ENCODE peak calls at places on chromosomes 2 and 18, in seven cellular contexts. T is mammary epithelial cell, A is ascending aorta, O is psoas muscle, D is body of pancreas, P is kidney, N is right lobe of liver. L is an unnamed sample. For H3K4me1, the result is how much of the 10 kb centered on the place peaks cover.

GRCh38 chr2:128732976-128733431 is 414.3 kb upstream of the HS6ST1 start:
- DNase-seq in T (peak), A (no peak), O (no peak), D (no peak), P (no peak), N (no peak), L (no peak)

GRCh38 chr18:13435596-13436333 is 217.2 kb downstream of the LDLRAD4 start:
- DNase-seq in T (peak), A (peak), O (no peak), D (no peak), P (no peak), N (no peak), L (no peak)

GRCh38 chr2:232761301-232761907 is 15.0 kb downstream of the KCNJ13 start:
- DNase-seq in T (peak), A (no peak), O (no peak), D (no peak), P (no peak), N (no peak), L (no peak)

GRCh38 chr2:223648755-223649154 is 46.6 kb upstream of the SCG2 start:
- DNase-seq in T (no peak), A (no peak), O (no peak), D (no peak), P (no peak), N (no peak), L (no peak)

GRCh38 chr2:72993147-72993546 is 75.8 kb downstream of the EMX1 start:
- DNase-seq in T (no peak), A (no peak), O (peak), D (peak), P (peak), N (no peak), L (no peak)

GRCh38 chr18:62455222-62455621 is 67.6 kb upstream of the ZCCHC2 start:
- DNase-seq in T (no peak), A (no peak), O (no peak), D (no peak), P (no peak), N (no peak), L (no peak)

GRCh38 chr2:190627881-190628412 is 20.9 kb upstream of the NAB1 start:
- DNase-seq in T (no peak), A (no peak), O (peak), D (peak), P (peak), N (peak), L (peak)

GRCh38 chr2:44953686-44953976 is 12.1 kb downstream of the SIX3 start:
- DNase-seq in T (no peak), A (no peak), O (peak), D (no peak), P (no peak), N (no peak), L (no peak)

GRCh38 chr2:232556426-232556825 is 5.9 kb downstream of the EIF4E2 start:
- DNase-seq in T (no peak), A (no peak), O (no peak), D (no peak), P (no peak), N (no peak), L (no peak)

GRCh38 chr2:31397099-31397498 is 17.4 kb downstream of the XDH start:
- DNase-seq in T (no peak), A (no peak), O (peak), D (peak), P (no peak), N (peak), L (no peak)

GRCh38 chr2:16284941-16285625 is 344.7 kb downstream of the MYCN start:
- DNase-seq in T (no peak), A (no peak), O (no peak), D (no peak), P (no peak), N (no peak), L (no peak)

GRCh38 chr2:191707542-191707941 is 29.6 kb downstream of the NABP1 start:
- DNase-seq in T (no peak), A (no peak), O (no peak), D (no peak), P (no peak), N (no peak), L (no peak)

GRCh38 chr2:131027566-131028528 is 65.4 kb downstream of the FAM168B start:
- DNase-seq in T (peak), A (no peak), O (no peak), D (no peak), P (no peak), N (no peak), L (no peak)

GRCh38 chr2:131029812-131030211 is 63.4 kb downstream of the FAM168B start:
- DNase-seq in T (no peak), A (no peak), O (no peak), D (no peak), P (peak), N (no peak), L (no peak)

GRCh38 chr2:131023758-131024157 is 69.5 kb downstream of the FAM168B start:
- DNase-seq in T (no peak), A (no peak), O (no peak), D (no peak), P (no peak), N (no peak), L (no peak)

GRCh38 chr2:131030478-131030971 is 62.7 kb downstream of the FAM168B start:
- DNase-seq in T (no peak), A (no peak), O (no peak), D (no peak), P (peak), N (no peak), L (no peak)

GRCh38 chr2:131026914-131027313 is 66.3 kb downstream of the FAM168B start:
- DNase-seq in T (no peak), A (no peak), O (no peak), D (no peak), P (no peak), N (no peak), L (no peak)
- H3K4me1 ChIP-seq in T (under half), A (under half), O (under half), D (under half), P (under half), N (under half), L (under half)

DNA sequence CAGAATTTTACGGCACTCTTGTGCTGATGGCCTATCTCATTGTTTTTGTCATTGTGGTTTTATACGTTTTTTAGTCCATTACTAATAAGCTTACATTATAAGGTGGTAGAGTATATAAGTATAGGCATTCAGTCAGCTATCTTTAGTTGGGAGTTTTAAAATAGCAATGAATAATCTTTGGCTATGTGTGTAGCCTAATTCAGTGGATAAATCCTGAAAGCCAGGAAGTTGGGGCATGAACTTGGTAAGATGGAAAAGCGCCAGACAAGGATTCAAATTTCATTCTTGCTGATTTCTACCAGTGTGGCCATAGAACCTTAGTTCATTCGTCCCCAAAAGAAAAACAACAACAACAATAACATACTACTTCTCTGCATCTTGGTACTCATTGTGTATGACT is 31.2 kb downstream of the EPC2 start:
- DNase-seq in T (no peak), A (no peak), O (no peak), D (no peak), P (no peak), N (no peak), L (no peak)
- H3K4me1 ChIP-seq in T (under half), A (under half), O (under half), D (under half), P (under half), N (under half), L (under half)

GRCh38 chr2:207161724-207162123 is 4.0 kb downstream of the KLF7 start:
- DNase-seq in T (no peak), A (no peak), O (no peak), D (no peak), P (no peak), N (no peak), L (no peak)
- H3K4me1 ChIP-seq in T (under half), A (under half), O (under half), D (under half), P (under half), N (under half), L (under half)

DNA sequence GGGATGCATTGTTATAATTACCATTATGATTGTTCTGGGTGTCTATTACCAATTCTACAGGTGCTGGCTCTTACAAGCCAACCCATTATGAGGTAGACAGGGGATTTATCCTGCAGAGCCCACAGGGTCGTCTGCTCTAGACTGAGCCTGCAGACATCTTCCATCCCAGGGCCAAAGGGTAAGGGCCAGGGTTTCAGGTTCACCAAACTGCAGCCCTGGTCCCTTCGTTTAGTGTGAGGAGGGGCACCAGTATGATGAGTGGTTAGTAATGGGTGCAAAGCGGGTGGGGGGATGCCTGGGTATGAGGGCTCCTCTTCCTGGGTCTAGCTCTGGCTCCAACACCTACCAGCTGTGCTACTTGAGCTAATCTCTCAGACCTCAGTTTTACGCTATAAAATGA is 1.2 kb upstream of the ARID5A start:
- DNase-seq in T (no peak), A (no peak), O (peak), D (no peak), P (peak), N (peak), L (no peak)
- H3K4me1 ChIP-seq in T (half or more), A (half or more), O (half or more), D (under half), P (under half), N (under half), L (under half)

DNA sequence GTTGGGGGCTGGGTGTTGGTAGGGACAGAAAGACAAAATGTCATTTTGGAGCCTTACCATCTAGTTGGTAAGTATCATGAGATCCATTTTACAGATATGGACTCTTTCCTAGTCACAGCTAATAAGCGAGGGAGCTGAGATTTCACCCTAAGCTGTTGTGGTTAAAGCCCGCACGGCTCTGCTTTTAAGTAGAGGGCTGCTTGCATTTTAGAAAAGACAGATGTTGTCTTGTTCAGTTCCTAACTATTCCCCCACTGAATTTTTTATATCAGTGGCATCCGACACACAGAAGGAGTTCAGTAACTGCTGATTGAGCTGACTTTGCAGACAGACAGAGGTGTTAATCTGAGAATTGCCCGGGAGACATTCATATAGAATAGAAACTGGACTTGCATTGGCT is 3.7 kb downstream of the QPCT start:
- DNase-seq in T (no peak), A (no peak), O (no peak), D (no peak), P (no peak), N (no peak), L (no peak)
- H3K4me1 ChIP-seq in T (under half), A (under half), O (under half), D (under half), P (under half), N (under half), L (under half)

DNA sequence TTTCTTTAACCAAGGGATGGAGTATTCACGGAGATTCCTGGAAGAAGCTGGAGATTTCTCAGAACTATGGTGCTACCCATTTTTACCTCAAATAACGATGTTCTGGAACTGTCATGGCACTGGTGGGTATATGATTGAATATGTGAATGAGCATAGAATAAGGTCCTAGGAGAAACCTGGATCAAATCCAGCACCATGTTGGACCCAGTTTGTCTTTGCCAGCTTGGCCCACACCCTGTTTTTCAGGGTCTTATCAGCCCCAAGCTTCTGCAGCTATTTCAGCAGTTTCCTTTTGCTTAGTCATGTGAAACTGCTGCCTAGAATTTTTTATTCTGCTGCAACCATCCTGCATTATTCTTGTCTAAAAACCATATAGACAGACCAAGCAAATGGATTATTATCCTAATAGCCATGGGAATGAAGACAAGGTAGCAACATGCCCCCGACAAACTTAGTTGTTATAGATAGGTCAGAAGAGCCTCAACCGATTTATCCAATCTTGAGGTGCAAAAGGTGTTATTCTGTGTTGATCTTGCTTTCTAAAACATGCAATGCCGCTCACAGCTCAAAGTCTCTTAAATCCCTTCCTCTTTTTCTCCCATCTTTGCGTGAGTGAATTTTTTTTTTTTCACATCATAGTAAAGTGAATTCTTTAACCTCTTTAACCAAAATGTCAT is 133.6 kb downstream of the PRPF40A start:
- DNase-seq in T (no peak), A (no peak), O (no peak), D (no peak), P (no peak), N (no peak), L (no peak)
- H3K4me1 ChIP-seq in T (under half), A (under half), O (under half), D (under half), P (under half), N (under half), L (under half)

L was measured in left lung.